ENCODE peak calls at places on chromosomes 16 and 17, in eight cellular contexts. T is A549, F is lower leg skin, Z is thyroid gland, Y is esophagus squamous epithelium, K is NB4, P is IMR-90, X is uterus. B is an unnamed sample.
A peak's percentile ranks its signal among the peaks of the same experiment; 100 is the strongest.

GRCh38 chr16:47887496-47887895 is 268.3 kb downstream of the ABCC12 start:
- DNase-seq in T (peak; percentile 15), F (no peak), Z (no peak), Y (no peak), K (no peak), P (peak; percentile 33), X (no peak), B (no peak)

GRCh38 chr16:3431779-3432219 is 11.5 kb downstream of the ZNF597 start:
- DNase-seq in T (no peak), F (peak; percentile 85), Z (peak; percentile 26), Y (no peak), K (peak; percentile 90), P (peak; percentile 31), X (peak; percentile 37), B (no peak)

GRCh38 chr16:8958344-8958808 is 5.3 kb downstream of the USP7 start:
- DNase-seq in T (no peak), F (no peak), Z (no peak), Y (no peak), K (peak; percentile 74), P (peak; percentile 69), X (peak; percentile 24), B (no peak)

GRCh38 chr16:67194257-67194656 is 2.3 kb downstream of the E2F4 start:
- DNase-seq in T (no peak), F (no peak), Z (no peak), Y (no peak), K (no peak), P (no peak), X (no peak), B (no peak)

GRCh38 chr17:81420769-81421462 is 25.7 kb downstream of the BAHCC1 start:
- DNase-seq in T (no peak), F (peak; percentile 91), Z (peak; percentile 85), Y (no peak), K (no peak), P (peak; percentile 49), X (peak; percentile 68), B (no peak)

GRCh38 chr16:66434619-66435430 is 7.7 kb downstream of the BEAN1 start:
- DNase-seq in T (no peak), F (peak; percentile 74), Z (no peak), Y (no peak), K (peak; percentile 37), P (no peak), X (no peak), B (no peak)

GRCh38 chr16:68750243-68750642 is 13.2 kb downstream of the CDH1 start:
- DNase-seq in T (no peak), F (no peak), Z (peak; percentile 76), Y (no peak), K (no peak), P (no peak), X (no peak), B (no peak)

GRCh38 chr16:1890024-1890700 is 18.2 kb upstream of the MEIOB start:
- DNase-seq in T (no peak), F (no peak), Z (no peak), Y (no peak), K (no peak), P (no peak), X (no peak), B (no peak)

GRCh38 chr17:78227455-78227916 is 3.9 kb upstream of the TMEM235 start:
- DNase-seq in T (no peak), F (no peak), Z (no peak), Y (no peak), K (no peak), P (peak; percentile 16), X (no peak), B (no peak)

GRCh38 chr16:57614546-57615343 is 13.7 kb upstream of the ADGRG1 start:
- DNase-seq in T (no peak), F (peak; percentile 83), Z (no peak), Y (no peak), K (no peak), P (no peak), X (no peak), B (no peak)

GRCh38 chr16:57639172-57639571 is 10.7 kb downstream of the ADGRG1 start:
- DNase-seq in T (no peak), F (no peak), Z (peak; percentile 74), Y (no peak), K (no peak), P (no peak), X (no peak), B (no peak)

GRCh38 chr16:15607700-15608396 is 35.1 kb downstream of the MARF1 start:
- DNase-seq in T (no peak), F (no peak), Z (no peak), Y (no peak), K (peak; percentile 29), P (peak; percentile 82), X (peak; percentile 58), B (no peak)

GRCh38 chr17:28726396-28726911 is 421 bp upstream of the TLCD1 start:
- DNase-seq in T (peak; percentile 75), F (peak; percentile 96), Z (no peak), Y (peak; percentile 41), K (peak; percentile 79), P (peak; percentile 39), X (peak; percentile 68), B (no peak)

GRCh38 chr17:28725660-28726395 is at the start of gene TLCD1:
- DNase-seq in T (peak; percentile 92), F (peak; percentile 91), Z (peak; percentile 80), Y (no peak), K (peak; percentile 92), P (peak; percentile 74), X (no peak), B (no peak)

GRCh38 chr17:28723159-28723835 is 2.7 kb downstream of the TLCD1 start:
- DNase-seq in T (no peak), F (no peak), Z (no peak), Y (no peak), K (no peak), P (no peak), X (no peak), B (no peak)

GRCh38 chr17:28725166-28725659 is 820 bp downstream of the TLCD1 start:
- DNase-seq in T (peak; percentile 74), F (no peak), Z (no peak), Y (no peak), K (peak; percentile 88), P (peak; percentile 65), X (no peak), B (no peak)

GRCh38 chr17:28724500-28725165 is 1.4 kb downstream of the TLCD1 start:
- DNase-seq in T (no peak), F (no peak), Z (no peak), Y (no peak), K (peak; percentile 59), P (no peak), X (no peak), B (no peak)
- TF ChIP-seq POLR2A in T (no peak), F (no peak), Z (no peak), Y (no peak), K (no peak), P (no peak), X (no peak), B (no peak)

DNA sequence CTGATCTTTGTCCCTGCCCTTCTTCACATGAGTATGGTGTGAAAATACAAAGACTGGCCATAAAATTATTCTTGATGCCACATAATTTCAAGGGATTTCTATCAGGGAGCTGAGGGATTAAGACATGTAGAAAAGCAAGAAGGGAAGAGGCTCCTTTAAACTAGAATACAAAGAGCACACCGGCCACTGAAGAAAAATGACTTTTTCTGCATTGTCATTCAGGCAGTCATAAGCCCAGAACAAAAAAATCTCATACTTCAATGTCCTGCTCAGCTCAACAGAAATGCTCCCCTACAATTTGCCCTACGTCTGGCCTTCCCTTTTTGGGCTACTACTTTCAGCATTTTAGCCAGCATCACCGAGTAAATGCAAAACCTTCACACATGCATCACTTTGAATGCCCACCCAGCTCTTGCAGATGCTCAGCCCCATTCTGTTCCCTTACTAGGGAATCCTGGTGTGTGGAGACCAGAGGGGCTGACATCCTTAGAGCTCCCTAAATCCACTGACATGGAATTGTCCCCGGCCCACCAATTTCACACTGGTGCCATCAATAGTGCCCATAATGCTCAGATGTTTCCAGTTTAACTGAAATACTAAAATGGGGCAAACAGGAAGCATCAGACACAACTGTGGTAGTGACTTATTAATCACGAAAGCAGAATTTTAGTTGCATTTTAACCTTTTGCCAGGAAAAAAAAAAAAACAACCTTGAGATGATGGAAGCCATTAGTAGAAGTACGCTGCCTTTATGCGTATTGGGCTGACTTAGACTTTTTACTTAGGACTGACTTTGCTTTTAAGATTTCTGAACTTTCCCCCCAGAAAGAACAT is 2.7 kb downstream of the MAP3K14 start:
- DNase-seq in T (no peak), F (no peak), Z (no peak), Y (no peak), K (no peak), P (no peak), X (no peak), B (no peak)
- TF ChIP-seq POLR2A in T (no peak), F (no peak), Z (no peak), Y (no peak), K (no peak), P (no peak), X (no peak), B (no peak)

GRCh38 chr16:30997887-30998711 is 12.3 kb downstream of the STX1B start:
- DNase-seq in T (peak; percentile 89), F (no peak), Z (no peak), Y (no peak), K (no peak), P (peak; percentile 84), X (peak; percentile 60), B (no peak)

GRCh38 chr16:30996324-30996999 is 11.5 kb downstream of the HSD3B7 start:
- DNase-seq in T (peak; percentile 68), F (no peak), Z (no peak), Y (no peak), K (no peak), P (no peak), X (peak; percentile 66), B (no peak)

GRCh38 chr16:30995927-30996323 is 10.9 kb downstream of the HSD3B7 start:
- DNase-seq in T (no peak), F (no peak), Z (no peak), Y (no peak), K (no peak), P (no peak), X (no peak), B (no peak)

GRCh38 chr16:30998852-30999761 is 11.3 kb downstream of the STX1B start:
- DNase-seq in T (no peak), F (peak; percentile 83), Z (no peak), Y (no peak), K (peak; percentile 6), P (no peak), X (no peak), B (no peak)

GRCh38 chr16:30997000-30997886 is 12.2 kb downstream of the HSD3B7 start:
- DNase-seq in T (peak; percentile 93), F (peak; percentile 96), Z (peak; percentile 54), Y (no peak), K (peak; percentile 82), P (peak; percentile 41), X (peak; percentile 89), B (peak; percentile 96)
- TF ChIP-seq POLR2A in T (peak; percentile 58), F (no peak), Z (peak; percentile 7), Y (peak; percentile 76), K (peak; percentile 68), P (no peak), X (peak; percentile 52), B (no peak)

DNA sequence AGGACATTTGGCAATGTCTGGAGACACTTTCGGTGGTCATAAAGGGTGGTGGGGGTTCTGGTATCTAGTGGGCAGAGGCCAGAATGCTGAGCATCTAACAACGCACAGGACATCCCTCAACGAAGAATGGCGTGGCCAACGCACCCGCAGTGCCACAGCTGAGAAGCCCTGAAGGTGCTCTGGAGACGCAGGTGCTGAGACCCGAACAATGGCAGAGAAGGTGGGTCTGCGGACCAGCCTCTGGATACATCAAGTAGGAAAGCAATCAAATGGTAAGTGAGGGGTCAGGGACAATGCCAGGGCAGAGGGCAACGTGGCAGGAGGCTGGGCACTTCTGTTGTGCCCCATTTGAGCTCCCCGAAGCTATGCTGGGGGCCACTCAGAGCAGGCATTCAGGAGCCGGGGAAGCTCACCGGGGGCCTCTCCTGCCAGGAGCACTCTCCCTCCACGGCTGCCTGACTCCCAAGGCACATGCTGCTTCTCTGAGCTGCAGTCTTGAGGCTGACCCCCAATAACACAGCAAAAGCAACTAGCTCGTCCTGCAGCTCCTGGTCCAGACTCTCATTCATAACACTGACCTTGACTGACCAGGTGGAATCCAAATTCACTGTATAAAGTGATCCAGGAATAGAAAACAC is 26.0 kb downstream of the SPHK1 start:
- DNase-seq in T (no peak), F (no peak), Z (peak; percentile 92), Y (no peak), K (no peak), P (no peak), X (no peak), B (no peak)
- TF ChIP-seq POLR2A in T (no peak), F (no peak), Z (no peak), Y (no peak), K (no peak), P (no peak), X (no peak), B (no peak)

B was measured in esophagus muscularis mucosa.